ENCODE peak calls at places on chromosomes 11 and 22, in nine cellular contexts. Q is NB4, A is transverse colon, Y is adrenal gland, L is GM12891, P is heart left ventricle, O is suprapubic skin, F is A549, E is HCT116. S is an unnamed sample.

GRCh38 chr11:3121416-3121815 is 43.7 kb downstream of the OSBPL5 start:
- DNase-seq in Q (no peak), A (peak), Y (peak), L (no peak), P (no peak), O (no peak), F (no peak), E (no peak), S (no peak)

GRCh38 chr11:113778111-113778910 is 1.3 kb upstream of the CLDN25 start:
- DNase-seq in Q (peak), A (no peak), Y (peak), L (no peak), P (peak), O (no peak), F (no peak), E (no peak), S (peak)

GRCh38 chr22:43136255-43136654 is 6.9 kb downstream of the MCAT start:
- DNase-seq in Q (peak), A (peak), Y (no peak), L (peak), P (peak), O (no peak), F (peak), E (no peak), S (no peak)

GRCh38 chr11:7056828-7057513 is 31.8 kb upstream of the RBMXL2 start:
- DNase-seq in Q (no peak), A (no peak), Y (no peak), L (no peak), P (no peak), O (no peak), F (no peak), E (no peak), S (no peak)

GRCh38 chr11:58832246-58832645 is 12.3 kb downstream of the GLYATL2 start:
- DNase-seq in Q (no peak), A (peak), Y (no peak), L (no peak), P (no peak), O (no peak), F (no peak), E (no peak), S (no peak)

GRCh38 chr11:30106782-30107181 is 90.0 kb upstream of the KCNA4 start:
- DNase-seq in Q (no peak), A (no peak), Y (no peak), L (no peak), P (no peak), O (no peak), F (no peak), E (no peak), S (no peak)

GRCh38 chr11:75526192-75526541 is 426 bp upstream of the GDPD5 start:
- DNase-seq in Q (no peak), A (no peak), Y (no peak), L (no peak), P (no peak), O (no peak), F (no peak), E (no peak), S (no peak)

GRCh38 chr11:5204787-5205186 is 4.3 kb upstream of the OR51V1 start:
- DNase-seq in Q (peak), A (no peak), Y (no peak), L (no peak), P (no peak), O (no peak), F (peak), E (peak), S (no peak)

GRCh38 chr11:110261195-110262140 is 34.9 kb downstream of the RDX start:
- DNase-seq in Q (no peak), A (no peak), Y (no peak), L (no peak), P (no peak), O (no peak), F (no peak), E (no peak), S (no peak)

DNA sequence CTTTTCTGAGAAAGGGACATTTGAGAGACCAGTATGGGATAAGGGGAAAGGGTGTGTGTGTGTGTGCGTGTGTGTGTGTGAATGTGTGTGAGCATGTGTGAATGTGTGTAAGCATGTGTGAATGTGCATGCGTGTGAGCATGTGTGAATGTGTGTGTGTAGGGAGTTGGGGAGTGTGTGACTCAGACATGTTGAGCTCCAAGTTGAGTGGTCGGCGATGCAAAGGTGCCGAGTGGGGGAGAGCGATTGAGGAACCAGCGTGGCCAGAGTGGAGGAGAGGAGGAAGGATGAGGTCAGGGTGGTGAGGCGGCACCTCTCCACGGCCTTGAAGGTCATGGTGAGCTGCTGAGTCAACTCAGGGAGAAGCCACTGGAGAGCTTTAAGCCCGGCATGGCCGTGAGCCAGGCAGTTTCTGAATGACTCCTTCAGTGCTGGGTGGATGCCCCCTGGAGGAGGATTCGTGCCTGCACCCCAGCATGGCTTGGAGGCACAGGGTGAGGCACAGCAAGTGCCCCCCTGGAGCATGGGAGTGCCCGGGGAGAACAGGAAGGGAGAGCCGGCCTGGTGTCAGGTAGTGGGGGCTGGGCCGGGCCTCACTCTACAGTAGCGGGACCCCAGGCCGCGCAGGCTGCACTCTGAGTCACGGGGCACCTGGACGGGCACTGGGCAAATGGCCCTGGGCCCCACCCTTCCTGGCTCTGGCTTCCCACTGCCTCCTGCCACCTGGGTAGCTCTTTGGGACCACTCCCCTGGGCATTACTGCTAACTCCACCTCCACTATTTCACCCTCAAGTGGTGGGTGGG is 8.2 kb upstream of the CCDC88B start:
- DNase-seq in Q (peak), A (peak), Y (peak), L (peak), P (peak), O (no peak), F (peak), E (peak), S (no peak)
- TF ChIP-seq POLR2A in Q (no peak), A (no peak), Y (no peak), L (no peak), P (no peak), O (no peak), F (peak), E (peak), S (no peak)

GRCh38 chr22:20955548-20955947 is 11.5 kb upstream of the AIFM3 start:
- DNase-seq in Q (no peak), A (no peak), Y (no peak), L (no peak), P (no peak), O (no peak), F (peak), E (peak), S (no peak)

GRCh38 chr22:20956258-20957117 is 10.6 kb upstream of the AIFM3 start:
- DNase-seq in Q (no peak), A (peak), Y (no peak), L (no peak), P (no peak), O (no peak), F (peak), E (peak), S (no peak)

GRCh38 chr22:20959578-20960461 is 7.2 kb upstream of the AIFM3 start:
- DNase-seq in Q (no peak), A (no peak), Y (no peak), L (no peak), P (no peak), O (no peak), F (no peak), E (no peak), S (no peak)

GRCh38 chr22:20957691-20958440 is 9.2 kb upstream of the AIFM3 start:
- DNase-seq in Q (no peak), A (peak), Y (no peak), L (no peak), P (no peak), O (no peak), F (peak), E (no peak), S (no peak)

GRCh38 chr22:20957118-20957690 is 9.9 kb upstream of the AIFM3 start:
- DNase-seq in Q (no peak), A (peak), Y (no peak), L (no peak), P (no peak), O (no peak), F (peak), E (no peak), S (no peak)
- TF ChIP-seq POLR2A in Q (no peak), A (peak), Y (no peak), L (no peak), P (no peak), O (no peak), F (no peak), E (peak), S (no peak)

GRCh38 chr11:64745523-64746328 is 1.8 kb upstream of the RASGRP2 start:
- DNase-seq in Q (peak), A (peak), Y (peak), L (peak), P (peak), O (peak), F (peak), E (no peak), S (peak)
- TF ChIP-seq POLR2A in Q (no peak), A (peak), Y (no peak), L (no peak), P (peak), O (peak), F (no peak), E (no peak), S (peak)

GRCh38 chr22:27698830-27699229 is 102.7 kb downstream of the MN1 start:
- DNase-seq in Q (no peak), A (no peak), Y (no peak), L (no peak), P (no peak), O (no peak), F (no peak), E (no peak), S (no peak)
- TF ChIP-seq POLR2A in Q (no peak), A (no peak), Y (no peak), L (no peak), P (no peak), O (no peak), F (no peak), E (no peak), S (no peak)

GRCh38 chr11:65890324-65891179 is at the start of gene CCDC85B:
- DNase-seq in Q (peak), A (peak), Y (peak), L (peak), P (peak), O (peak), F (peak), E (peak), S (peak)
- TF ChIP-seq POLR2A in Q (peak), A (peak), Y (peak), L (peak), P (peak), O (peak), F (peak), E (peak), S (peak)

DNA sequence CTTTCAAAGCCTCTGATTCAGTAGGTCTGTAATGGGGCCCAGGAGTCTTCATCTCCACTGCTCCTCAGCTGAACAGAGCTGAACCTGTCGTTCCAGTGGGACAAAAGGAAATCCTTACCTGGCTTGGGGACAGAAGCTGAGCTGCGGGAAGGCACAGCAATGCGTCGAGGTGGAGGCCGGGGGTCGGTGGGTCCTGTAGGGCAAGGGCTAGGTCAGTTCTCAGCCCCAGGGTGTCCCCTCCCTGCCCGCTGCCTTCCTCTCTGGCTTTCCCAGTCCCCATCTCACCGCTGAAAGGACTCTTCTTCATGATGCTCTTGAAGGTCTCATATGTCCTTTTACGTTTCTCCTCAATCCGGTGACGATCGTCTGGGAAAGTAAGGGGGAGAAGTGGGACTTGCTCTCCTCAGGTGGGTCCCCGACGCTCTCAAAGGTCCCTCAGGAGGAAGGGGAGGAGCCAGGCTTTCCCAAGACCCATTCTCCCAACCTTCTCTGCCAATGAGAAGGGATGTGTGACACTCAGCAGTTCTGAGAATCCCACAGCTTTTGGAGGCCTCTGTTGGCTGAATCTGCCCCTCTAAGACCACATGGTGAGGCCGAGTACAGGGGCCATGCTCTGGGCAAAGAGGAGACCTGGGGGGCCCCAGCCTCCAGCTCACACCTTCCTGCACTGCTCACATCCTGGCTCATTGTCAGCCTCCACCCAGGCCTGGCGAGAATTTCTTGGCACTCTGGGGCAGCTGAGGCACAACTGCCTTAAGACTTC is 7.0 kb downstream of the RELA start:
- DNase-seq in Q (no peak), A (peak), Y (peak), L (no peak), P (no peak), O (no peak), F (no peak), E (no peak), S (no peak)
- TF ChIP-seq POLR2A in Q (no peak), A (no peak), Y (no peak), L (no peak), P (no peak), O (no peak), F (no peak), E (no peak), S (no peak)